ENCODE peak calls at places on chromosomes 4 and X, in ten cellular contexts. T is left lung; H is lower leg skin; L is thoracic aorta; W is AG09309; E is aorta; Q is WERI-Rb-1; F is fibroblast of lung; A is HFF-Myc; P is CD8-positive, alpha-beta T cell. U is an unnamed sample.

GRCh38 chr4:63233679-63234078 is 1175.6 kb downstream of the TECRL start:
- DNase-seq in T (no peak), H (no peak), L (no peak), W (no peak), E (no peak), Q (no peak), F (no peak), A (no peak), P (no peak), U (no peak)

GRCh38 chr4:130238121-130238520 is 1142.2 kb downstream of the C4orf33 start:
- DNase-seq in T (no peak), H (no peak), L (no peak), W (no peak), E (no peak), Q (no peak), F (no peak), A (no peak), P (no peak), U (no peak)

GRCh38 chr4:165164257-165164656 is 43.1 kb upstream of the KLHL2 start:
- DNase-seq in T (no peak), H (no peak), L (no peak), W (no peak), E (no peak), Q (no peak), F (no peak), A (no peak), P (no peak), U (no peak)

GRCh38 chr4:143489116-143489515 is 24.4 kb upstream of the SMARCA5 start:
- DNase-seq in T (no peak), H (no peak), L (no peak), W (no peak), E (no peak), Q (no peak), F (no peak), A (no peak), P (no peak), U (peak)

GRCh38 chr4:144174401-144175067 is 34.0 kb upstream of the GYPA start:
- DNase-seq in T (no peak), H (peak), L (no peak), W (peak), E (no peak), Q (no peak), F (peak), A (peak), P (no peak), U (peak)

GRCh38 chr4:187017156-187017555 is 293.5 kb upstream of the FAT1 start:
- DNase-seq in T (no peak), H (no peak), L (no peak), W (no peak), E (no peak), Q (no peak), F (no peak), A (no peak), P (no peak), U (no peak)

GRCh38 chr4:183082053-183082452 is 17.0 kb upstream of the WWC2 start:
- DNase-seq in T (no peak), H (no peak), L (no peak), W (no peak), E (no peak), Q (no peak), F (no peak), A (no peak), P (no peak), U (no peak)

GRCh38 chr4:122458625-122459024 is 2.1 kb upstream of the IL2 start:
- DNase-seq in T (no peak), H (no peak), L (no peak), W (no peak), E (no peak), Q (no peak), F (peak), A (no peak), P (no peak), U (peak)

GRCh38 chr4:3199661-3200422 is 49.1 kb upstream of the MSANTD1 start:
- DNase-seq in T (no peak), H (peak), L (no peak), W (peak), E (peak), Q (no peak), F (peak), A (no peak), P (no peak), U (no peak)

GRCh38 chr4:4871267-4872147 is 12.0 kb downstream of the MSX1 start:
- DNase-seq in T (no peak), H (no peak), L (no peak), W (no peak), E (no peak), Q (no peak), F (no peak), A (no peak), P (no peak), U (no peak)

GRCh38 chr4:8103991-8104390 is 54.6 kb downstream of the ABLIM2 start:
- DNase-seq in T (peak), H (no peak), L (no peak), W (no peak), E (no peak), Q (no peak), F (no peak), A (no peak), P (no peak), U (no peak)

GRCh38 chrX:34197946-34198345 is 65.8 kb upstream of the FAM47A start:
- DNase-seq in T (no peak), H (no peak), L (no peak), W (no peak), E (no peak), Q (no peak), F (no peak), A (no peak), P (no peak), U (no peak)

GRCh38 chr4:173332963-173333657 is 1.0 kb downstream of the HMGB2 start:
- DNase-seq in T (no peak), H (no peak), L (no peak), W (no peak), E (no peak), Q (no peak), F (no peak), A (no peak), P (no peak), U (no peak)

GRCh38 chr4:144787365-144788263 is 141.7 kb downstream of the HHIP start:
- DNase-seq in T (no peak), H (no peak), L (no peak), W (peak), E (no peak), Q (no peak), F (peak), A (peak), P (no peak), U (peak)

GRCh38 chr4:153222790-153223417 is 18.7 kb downstream of the TRIM2 start:
- DNase-seq in T (peak), H (no peak), L (no peak), W (no peak), E (peak), Q (no peak), F (peak), A (no peak), P (peak), U (no peak)

GRCh38 chrX:103733017-103733416 is 22.3 kb downstream of the TMEM31 start:
- DNase-seq in T (no peak), H (no peak), L (no peak), W (no peak), E (no peak), Q (no peak), F (no peak), A (no peak), P (no peak), U (no peak)

GRCh38 chr4:128249787-128250668 is 37.6 kb downstream of the PGRMC2 start:
- DNase-seq in T (no peak), H (no peak), L (no peak), W (no peak), E (no peak), Q (no peak), F (no peak), A (no peak), P (no peak), U (no peak)

GRCh38 chrX:12984629-12985303 is 9.9 kb downstream of the TMSB4X start:
- DNase-seq in T (no peak), H (no peak), L (no peak), W (no peak), E (no peak), Q (no peak), F (peak), A (no peak), P (peak), U (peak)

GRCh38 chr4:173752610-173753009 is 222.6 kb upstream of the HAND2 start:
- DNase-seq in T (peak), H (no peak), L (no peak), W (no peak), E (no peak), Q (peak), F (no peak), A (no peak), P (no peak), U (no peak)

GRCh38 chr4:53861856-53862610 is 202.4 kb downstream of the CHIC2 start:
- DNase-seq in T (no peak), H (peak), L (no peak), W (peak), E (no peak), Q (no peak), F (peak), A (peak), P (no peak), U (peak)

GRCh38 chr4:65508169-65508568 is 162.1 kb downstream of the EPHA5 start:
- DNase-seq in T (no peak), H (no peak), L (no peak), W (peak), E (no peak), Q (no peak), F (peak), A (no peak), P (no peak), U (peak)

GRCh38 chr4:100574607-100575006 is 56.8 kb upstream of the EMCN start:
- DNase-seq in T (no peak), H (no peak), L (no peak), W (no peak), E (no peak), Q (no peak), F (no peak), A (no peak), P (no peak), U (no peak)

GRCh38 chr4:132132433-132132832 is 1016.7 kb upstream of the PCDH10 start:
- DNase-seq in T (no peak), H (no peak), L (no peak), W (no peak), E (no peak), Q (no peak), F (no peak), A (no peak), P (no peak), U (no peak)

GRCh38 chrX:74246524-74246923 is 57.5 kb upstream of the ZCCHC13 start:
- DNase-seq in T (no peak), H (no peak), L (no peak), W (no peak), E (no peak), Q (no peak), F (peak), A (no peak), P (no peak), U (no peak)

GRCh38 chr4:1532549-1533395 is 126.5 kb upstream of the NKX1-1 start:
- DNase-seq in T (peak), H (no peak), L (no peak), W (no peak), E (peak), Q (no peak), F (no peak), A (no peak), P (no peak), U (no peak)

GRCh38 chr4:40316782-40317635 is 18.1 kb upstream of the CHRNA9 start:
- DNase-seq in T (no peak), H (peak), L (no peak), W (peak), E (no peak), Q (peak), F (peak), A (peak), P (peak), U (peak)
- H3K4me3 ChIP-seq in T (no peak), H (no peak), L (peak), W (peak), E (peak), Q (peak), F (peak), A (peak), P (peak), U (peak)

GRCh38 chrX:35919536-35920309 is at the start of gene CFAP47:
- DNase-seq in T (no peak), H (no peak), L (no peak), W (no peak), E (peak), Q (peak), F (peak), A (no peak), P (no peak), U (no peak)
- H3K4me3 ChIP-seq in T (peak), H (no peak), L (peak), W (no peak), E (peak), Q (peak), F (no peak), A (no peak), P (no peak), U (no peak)

GRCh38 chrX:41913476-41913875 is 9.9 kb downstream of the CASK start:
- DNase-seq in T (no peak), H (no peak), L (no peak), W (no peak), E (no peak), Q (no peak), F (peak), A (no peak), P (no peak), U (no peak)
- H3K4me3 ChIP-seq in T (no peak), H (no peak), L (no peak), W (no peak), E (no peak), Q (no peak), F (no peak), A (no peak), P (no peak), U (no peak)

DNA sequence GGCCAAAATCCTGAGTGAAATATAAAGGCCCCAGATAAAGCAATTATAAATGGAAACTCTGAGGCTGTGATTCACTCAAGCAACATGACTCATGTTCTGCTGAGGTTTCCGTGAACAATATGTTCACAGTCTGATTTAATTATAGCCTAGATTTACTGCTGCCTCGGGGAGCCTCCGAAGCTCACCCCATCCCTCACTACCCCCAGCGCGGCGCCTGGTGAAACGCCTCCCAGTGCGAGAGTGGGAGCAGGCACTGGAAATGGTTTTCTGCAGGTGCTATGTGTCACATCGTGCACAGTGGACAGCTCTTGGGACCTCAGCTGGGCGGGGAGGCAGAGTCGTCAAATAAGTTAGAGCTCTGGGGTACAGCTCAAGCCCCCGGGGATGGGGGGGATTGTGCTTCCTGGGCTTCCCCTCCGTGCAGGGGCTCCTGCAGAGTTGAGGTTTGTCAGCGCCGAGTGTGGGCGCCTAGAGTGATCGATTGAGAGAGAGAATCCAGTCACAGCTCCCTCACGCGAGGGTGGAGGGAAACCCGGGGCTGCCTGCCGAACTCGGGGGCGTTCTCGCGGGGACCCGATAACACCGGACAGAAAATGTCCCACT is 110.6 kb downstream of the PHKA2 start:
- DNase-seq in T (no peak), H (no peak), L (no peak), W (peak), E (peak), Q (no peak), F (peak), A (peak), P (no peak), U (peak)
- H3K4me3 ChIP-seq in T (no peak), H (no peak), L (peak), W (no peak), E (no peak), Q (no peak), F (no peak), A (no peak), P (no peak), U (peak)

GRCh38 chrX:152819271-152819670 is 11.3 kb downstream of the CETN2 start:
- DNase-seq in T (no peak), H (no peak), L (no peak), W (no peak), E (no peak), Q (no peak), F (peak), A (no peak), P (no peak), U (no peak)
- H3K4me3 ChIP-seq in T (no peak), H (no peak), L (no peak), W (no peak), E (no peak), Q (no peak), F (no peak), A (no peak), P (no peak), U (no peak)

GRCh38 chr4:184400891-184401290 is 73.5 kb downstream of the IRF2 start:
- DNase-seq in T (no peak), H (no peak), L (no peak), W (no peak), E (no peak), Q (no peak), F (no peak), A (no peak), P (no peak), U (no peak)

GRCh38 chr4:184398741-184399504 is 75.4 kb downstream of the IRF2 start:
- DNase-seq in T (no peak), H (no peak), L (no peak), W (no peak), E (no peak), Q (no peak), F (no peak), A (no peak), P (no peak), U (no peak)

GRCh38 chr4:184400375-184400870 is 73.9 kb downstream of the IRF2 start:
- DNase-seq in T (no peak), H (no peak), L (peak), W (peak), E (no peak), Q (no peak), F (peak), A (peak), P (no peak), U (peak)

GRCh38 chr4:184397516-184398163 is 76.7 kb downstream of the IRF2 start:
- DNase-seq in T (no peak), H (no peak), L (no peak), W (no peak), E (no peak), Q (no peak), F (no peak), A (no peak), P (no peak), U (no peak)

GRCh38 chr4:184399505-184399893 is 74.9 kb downstream of the IRF2 start:
- DNase-seq in T (no peak), H (no peak), L (no peak), W (no peak), E (no peak), Q (no peak), F (no peak), A (no peak), P (no peak), U (no peak)
- H3K4me3 ChIP-seq in T (no peak), H (no peak), L (no peak), W (no peak), E (no peak), Q (no peak), F (no peak), A (no peak), P (no peak), U (no peak)

GRCh38 chr4:176125063-176125462 is 59.4 kb downstream of the WDR17 start:
- DNase-seq in T (no peak), H (no peak), L (no peak), W (no peak), E (no peak), Q (no peak), F (no peak), A (no peak), P (no peak), U (no peak)

GRCh38 chr4:176123710-176124407 is 58.2 kb downstream of the WDR17 start:
- DNase-seq in T (no peak), H (no peak), L (no peak), W (no peak), E (no peak), Q (peak), F (peak), A (peak), P (no peak), U (no peak)
- H3K4me3 ChIP-seq in T (no peak), H (no peak), L (no peak), W (no peak), E (no peak), Q (no peak), F (no peak), A (no peak), P (no peak), U (no peak)

DNA sequence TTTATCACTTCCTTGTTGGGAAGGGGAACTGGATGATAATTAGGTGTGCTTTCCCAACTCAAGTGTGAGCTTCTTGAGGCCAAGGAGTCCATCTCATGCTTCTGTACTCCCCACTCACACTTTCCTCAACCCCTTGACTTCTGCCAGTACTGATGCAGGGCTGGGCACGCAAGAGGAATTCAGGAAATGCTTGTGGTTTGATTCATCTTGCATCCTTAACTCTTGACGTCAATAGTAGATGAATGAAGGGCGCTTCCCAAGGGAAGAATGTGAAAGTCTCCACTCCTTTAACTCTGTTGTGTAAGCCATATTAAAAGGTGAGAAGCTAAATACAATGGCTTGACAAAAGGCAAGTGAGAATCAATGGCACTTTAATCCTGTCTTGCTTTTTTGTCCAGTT is 101.8 kb downstream of the AGTR2 start:
- DNase-seq in T (no peak), H (no peak), L (no peak), W (peak), E (no peak), Q (no peak), F (peak), A (peak), P (no peak), U (peak)
- H3K4me3 ChIP-seq in T (no peak), H (no peak), L (no peak), W (no peak), E (no peak), Q (no peak), F (no peak), A (no peak), P (no peak), U (no peak)

U was measured in brain microvascular endothelial cell.